ENCODE peak calls at places on chromosome 17, in five cellular contexts. C is H9, N is neuronal stem cell, I is IMR-90, H is mesendoderm. X is an unnamed sample.

GRCh38 chr17:41315204-41315794 is at the start of gene KRTAP17-1:
- DNase-seq in C (no peak), N (no peak), I (no peak), H (no peak), X (no peak)

GRCh38 chr17:55067697-55068439 is 99.3 kb downstream of the STXBP4 start:
- DNase-seq in C (no peak), N (no peak), I (peak), H (peak), X (peak)

GRCh38 chr17:16212793-16213192 is 2.5 kb downstream of the NCOR1 start:
- DNase-seq in C (no peak), N (no peak), I (no peak), H (no peak), X (no peak)

GRCh38 chr17:42460371-42460770 is 1.7 kb downstream of the ATP6V0A1 start:
- DNase-seq in C (no peak), N (no peak), I (no peak), H (no peak), X (no peak)

GRCh38 chr17:40536731-40537171 is 28.5 kb downstream of the CCR7 start:
- DNase-seq in C (no peak), N (no peak), I (peak), H (no peak), X (no peak)

GRCh38 chr17:2784864-2785263 is 11.4 kb upstream of the RAP1GAP2 start:
- DNase-seq in C (peak), N (no peak), I (no peak), H (no peak), X (no peak)

GRCh38 chr17:83053021-83053778 is 26.2 kb upstream of the METRNL start:
- DNase-seq in C (peak), N (no peak), I (peak), H (no peak), X (peak)

GRCh38 chr17:45229681-45230409 is 8.2 kb downstream of the FMNL1 start:
- DNase-seq in C (no peak), N (no peak), I (no peak), H (peak), X (no peak)

GRCh38 chr17:238071-238963 is 56.9 kb upstream of the DOC2B start:
- DNase-seq in C (no peak), N (no peak), I (no peak), H (no peak), X (no peak)

GRCh38 chr17:65368341-65368740 is 193.1 kb downstream of the AXIN2 start:
- DNase-seq in C (no peak), N (no peak), I (no peak), H (no peak), X (no peak)

GRCh38 chr17:78613423-78613822 is 36.2 kb upstream of the DNAH17 start:
- DNase-seq in C (no peak), N (no peak), I (no peak), H (no peak), X (peak)

GRCh38 chr17:80866050-80866793 is 125.4 kb upstream of the CHMP6 start:
- DNase-seq in C (peak), N (no peak), I (peak), H (peak), X (peak)

GRCh38 chr17:80870401-80870800 is 121.2 kb upstream of the CHMP6 start:
- DNase-seq in C (no peak), N (no peak), I (no peak), H (no peak), X (no peak)

GRCh38 chr17:80871341-80871740 is 120.3 kb upstream of the CHMP6 start:
- DNase-seq in C (no peak), N (no peak), I (no peak), H (no peak), X (no peak)

GRCh38 chr17:80869476-80869875 is 122.2 kb upstream of the CHMP6 start:
- DNase-seq in C (no peak), N (no peak), I (no peak), H (no peak), X (no peak)

DNA sequence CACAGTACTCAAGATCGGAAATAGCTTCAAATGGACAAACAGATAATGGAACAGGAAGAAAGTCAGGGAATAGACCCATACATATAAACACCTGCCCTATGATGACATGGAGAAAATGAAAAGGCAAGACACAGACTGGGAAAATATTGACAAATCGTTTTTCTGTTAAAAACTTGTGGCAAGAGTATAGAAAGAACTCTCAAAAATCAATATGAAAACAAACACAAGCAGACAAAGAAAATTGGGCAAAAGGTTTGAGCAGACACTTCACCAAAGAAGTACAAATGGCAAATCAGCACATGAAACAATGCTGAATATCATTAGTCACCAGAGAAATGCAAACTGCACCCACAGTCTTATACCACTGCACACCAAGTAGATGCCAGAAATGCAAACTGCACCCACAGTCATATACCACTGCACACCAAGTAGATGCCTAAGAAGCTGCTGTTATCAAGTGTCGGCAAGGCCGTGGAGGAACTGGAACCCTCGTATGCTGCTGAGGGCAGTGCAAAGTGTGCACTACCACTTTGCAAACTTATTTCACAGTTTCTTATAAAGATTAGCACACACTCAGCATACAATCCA is 123.5 kb upstream of the CHMP6 start:
- DNase-seq in C (no peak), N (no peak), I (no peak), H (no peak), X (no peak)
- H3K23ac ChIP-seq in C (no peak), N (no peak), I (no peak), H (no peak), X (no peak)

DNA sequence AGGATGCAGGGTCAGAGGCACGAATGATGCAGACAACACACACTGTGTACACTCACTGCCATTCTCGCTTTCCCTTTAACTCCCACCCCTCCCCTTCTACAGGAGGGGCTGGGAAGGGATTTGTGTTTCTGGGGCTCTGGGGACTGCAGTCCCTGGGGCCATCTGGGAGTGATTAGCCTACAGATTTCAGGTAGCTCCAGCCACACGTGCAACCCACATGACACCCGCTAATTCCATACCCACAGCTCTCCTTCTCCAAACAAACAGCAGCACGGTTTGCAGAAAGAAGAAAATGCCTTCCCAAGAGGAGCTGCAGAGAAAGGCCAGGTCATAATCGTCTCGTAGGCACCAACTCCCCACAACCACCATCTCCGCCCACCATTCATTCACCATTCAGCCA is 9.4 kb upstream of the SOX9 start:
- DNase-seq in C (no peak), N (no peak), I (no peak), H (no peak), X (no peak)
- H3K23ac ChIP-seq in C (no peak), N (no peak), I (no peak), H (peak), X (no peak)

GRCh38 chr17:1684307-1685189 is at the start of gene PRPF8:
- DNase-seq in C (peak), N (peak), I (peak), H (peak), X (peak)

GRCh38 chr17:1686086-1686485 is 1.4 kb upstream of the PRPF8 start:
- DNase-seq in C (no peak), N (no peak), I (no peak), H (no peak), X (no peak)

GRCh38 chr17:1683489-1683888 is 1.2 kb downstream of the PRPF8 start:
- DNase-seq in C (no peak), N (no peak), I (no peak), H (no peak), X (no peak)
- H3K23ac ChIP-seq in C (no peak), N (no peak), I (peak), H (no peak), X (no peak)

GRCh38 chr17:19977360-19978205 is at the start of gene AKAP10:
- DNase-seq in C (peak), N (peak), I (peak), H (peak), X (peak)
- H3K23ac ChIP-seq in C (no peak), N (peak), I (peak), H (no peak), X (no peak)

GRCh38 chr17:31095239-31096105 is 695 bp downstream of the NF1 start:
- DNase-seq in C (peak), N (peak), I (peak), H (peak), X (peak)

GRCh38 chr17:31094600-31095238 is at the start of gene NF1:
- DNase-seq in C (peak), N (peak), I (peak), H (peak), X (peak)

GRCh38 chr17:31099051-31099450 is 4.3 kb downstream of the NF1 start:
- DNase-seq in C (no peak), N (no peak), I (peak), H (no peak), X (no peak)

GRCh38 chr17:31093866-31094599 is 744 bp upstream of the NF1 start:
- DNase-seq in C (no peak), N (no peak), I (no peak), H (peak), X (no peak)

DNA sequence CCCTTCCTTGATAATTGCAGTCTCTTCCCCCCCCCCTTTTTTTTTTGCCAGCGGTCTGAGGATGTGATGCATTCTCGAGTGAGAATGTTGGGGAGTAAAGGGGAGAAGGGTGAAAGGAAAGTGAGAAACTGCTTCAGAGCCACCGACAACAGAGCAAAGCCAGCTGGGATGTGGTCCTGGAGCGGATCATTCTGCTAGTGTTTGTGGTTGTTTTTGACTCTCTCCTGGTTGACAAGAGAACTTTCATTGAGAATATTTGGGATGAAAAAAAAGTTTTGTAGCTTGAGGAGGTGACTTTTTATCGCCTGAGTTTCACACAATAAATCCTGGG is 1.3 kb downstream of the NF1 start:
- DNase-seq in C (no peak), N (peak), I (no peak), H (peak), X (no peak)
- H3K23ac ChIP-seq in C (no peak), N (no peak), I (peak), H (no peak), X (no peak)

GRCh38 chr17:7296189-7296861 is 1.9 kb upstream of the YBX2 start:
- DNase-seq in C (peak), N (peak), I (peak), H (peak), X (peak)
- H3K23ac ChIP-seq in C (no peak), N (no peak), I (no peak), H (no peak), X (no peak)

GRCh38 chr17:75784473-75785015 is at the start of gene UNK:
- DNase-seq in C (peak), N (peak), I (peak), H (peak), X (peak)
- H3K23ac ChIP-seq in C (no peak), N (peak), I (peak), H (no peak), X (peak)

GRCh38 chr17:79693419-79693818 is 37.3 kb upstream of the ENPP7 start:
- DNase-seq in C (no peak), N (no peak), I (no peak), H (no peak), X (no peak)
- H3K23ac ChIP-seq in C (no peak), N (no peak), I (no peak), H (no peak), X (no peak)

X was measured in mesenchymal stem cell.